ENCODE peak calls at places on chromosomes 12 and 14, in nine cellular contexts. One of them, this sample, is unnamed.

GRCh38 chr12:2306012-2306411 is 253.2 kb downstream of the CACNA1C start:
- DNase-seq in HFFc6: no peak
- DNase-seq in HAP-1: no peak
- DNase-seq in glutamatergic neuron: no peak
- DNase-seq in neural progenitor cell: peak
- DNase-seq in thoracic aorta: no peak
- DNase-seq in cardiac septum: no peak
- DNase-seq in erythroblast: no peak
- DNase-seq in neural crest cell: no peak
- DNase-seq in this sample: no peak

GRCh38 chr12:541676-542289 is 82.0 kb downstream of the B4GALNT3 start:
- DNase-seq in cardiac septum: no peak
- DNase-seq in HFFc6: no peak
- DNase-seq in neural progenitor cell: peak
- DNase-seq in glutamatergic neuron: no peak
- DNase-seq in neural crest cell: no peak
- DNase-seq in thoracic aorta: no peak
- DNase-seq in erythroblast: no peak
- DNase-seq in HAP-1: no peak
- DNase-seq in this sample: no peak

GRCh38 chr12:50419112-50419909 is 18.6 kb downstream of the LARP4 start:
- DNase-seq in HFFc6: no peak
- DNase-seq in thoracic aorta: no peak
- DNase-seq in glutamatergic neuron: no peak
- DNase-seq in HAP-1: no peak
- DNase-seq in cardiac septum: no peak
- DNase-seq in erythroblast: no peak
- DNase-seq in neural crest cell: no peak
- DNase-seq in neural progenitor cell: no peak
- DNase-seq in this sample: no peak

GRCh38 chr14:93970967-93971634 is 5.3 kb downstream of the ASB2 start:
- DNase-seq in neural progenitor cell: no peak
- DNase-seq in neural crest cell: no peak
- DNase-seq in cardiac septum: no peak
- DNase-seq in HAP-1: no peak
- DNase-seq in HFFc6: no peak
- DNase-seq in glutamatergic neuron: peak
- DNase-seq in thoracic aorta: no peak
- DNase-seq in erythroblast: no peak
- DNase-seq in this sample: no peak

GRCh38 chr14:96359959-96360358 is 3.2 kb downstream of the ATG2B start:
- DNase-seq in glutamatergic neuron: no peak
- DNase-seq in HFFc6: no peak
- DNase-seq in neural progenitor cell: no peak
- DNase-seq in cardiac septum: no peak
- DNase-seq in neural crest cell: no peak
- DNase-seq in thoracic aorta: no peak
- DNase-seq in HAP-1: no peak
- DNase-seq in erythroblast: no peak
- DNase-seq in this sample: no peak

GRCh38 chr14:53952533-53952932 is 4.1 kb downstream of the BMP4 start:
- DNase-seq in glutamatergic neuron: no peak
- DNase-seq in HAP-1: no peak
- DNase-seq in neural progenitor cell: peak
- DNase-seq in neural crest cell: no peak
- DNase-seq in thoracic aorta: no peak
- DNase-seq in erythroblast: no peak
- DNase-seq in cardiac septum: no peak
- DNase-seq in HFFc6: no peak
- DNase-seq in this sample: no peak

GRCh38 chr12:24111591-24111990 is 162.1 kb upstream of the SOX5 start:
- DNase-seq in thoracic aorta: no peak
- DNase-seq in HAP-1: no peak
- DNase-seq in HFFc6: no peak
- DNase-seq in cardiac septum: no peak
- DNase-seq in erythroblast: no peak
- DNase-seq in glutamatergic neuron: no peak
- DNase-seq in neural crest cell: no peak
- DNase-seq in neural progenitor cell: no peak
- DNase-seq in this sample: no peak

GRCh38 chr12:52149182-52149641 is 42.6 kb downstream of the KRT80 start:
- DNase-seq in HFFc6: no peak
- DNase-seq in neural progenitor cell: no peak
- DNase-seq in thoracic aorta: no peak
- DNase-seq in HAP-1: no peak
- DNase-seq in cardiac septum: no peak
- DNase-seq in erythroblast: no peak
- DNase-seq in glutamatergic neuron: no peak
- DNase-seq in neural crest cell: no peak
- DNase-seq in this sample: no peak

GRCh38 chr12:44015333-44015941 is 179.6 kb downstream of the TMEM117 start:
- DNase-seq in erythroblast: peak
- DNase-seq in HFFc6: peak
- DNase-seq in HAP-1: peak
- DNase-seq in cardiac septum: no peak
- DNase-seq in glutamatergic neuron: no peak
- DNase-seq in thoracic aorta: no peak
- DNase-seq in neural crest cell: no peak
- DNase-seq in neural progenitor cell: peak
- DNase-seq in this sample: no peak

GRCh38 chr14:29858299-29858698 is 69.3 kb downstream of the PRKD1 start:
- DNase-seq in glutamatergic neuron: no peak
- DNase-seq in erythroblast: no peak
- DNase-seq in HFFc6: no peak
- DNase-seq in cardiac septum: no peak
- DNase-seq in thoracic aorta: no peak
- DNase-seq in HAP-1: no peak
- DNase-seq in neural progenitor cell: no peak
- DNase-seq in neural crest cell: no peak
- DNase-seq in this sample: no peak

GRCh38 chr14:31937730-31938346 is 139.3 kb upstream of the ARHGAP5 start:
- DNase-seq in thoracic aorta: peak
- DNase-seq in HAP-1: no peak
- DNase-seq in cardiac septum: no peak
- DNase-seq in neural progenitor cell: no peak
- DNase-seq in HFFc6: peak
- DNase-seq in glutamatergic neuron: no peak
- DNase-seq in erythroblast: peak
- DNase-seq in neural crest cell: no peak
- DNase-seq in this sample: peak

GRCh38 chr12:55946553-55946952 is 15.6 kb downstream of the DGKA start:
- DNase-seq in erythroblast: no peak
- DNase-seq in glutamatergic neuron: no peak
- DNase-seq in cardiac septum: no peak
- DNase-seq in neural crest cell: no peak
- DNase-seq in neural progenitor cell: no peak
- DNase-seq in thoracic aorta: no peak
- DNase-seq in HAP-1: no peak
- DNase-seq in HFFc6: no peak
- DNase-seq in this sample: no peak

GRCh38 chr14:56294125-56294524 is 175.9 kb downstream of the PELI2 start:
- DNase-seq in neural progenitor cell: peak
- DNase-seq in HFFc6: no peak
- DNase-seq in neural crest cell: no peak
- DNase-seq in erythroblast: no peak
- DNase-seq in thoracic aorta: no peak
- DNase-seq in HAP-1: no peak
- DNase-seq in cardiac septum: no peak
- DNase-seq in glutamatergic neuron: no peak
- DNase-seq in this sample: no peak

GRCh38 chr12:2119266-2119665 is 66.5 kb downstream of the CACNA1C start:
- DNase-seq in neural crest cell: no peak
- DNase-seq in glutamatergic neuron: no peak
- DNase-seq in neural progenitor cell: no peak
- DNase-seq in HFFc6: no peak
- DNase-seq in erythroblast: no peak
- DNase-seq in HAP-1: no peak
- DNase-seq in cardiac septum: peak
- DNase-seq in thoracic aorta: no peak
- DNase-seq in this sample: no peak

GRCh38 chr12:57498571-57498970 is 10.7 kb downstream of the MARS1 start:
- DNase-seq in thoracic aorta: no peak
- DNase-seq in glutamatergic neuron: no peak
- DNase-seq in neural progenitor cell: no peak
- DNase-seq in erythroblast: no peak
- DNase-seq in HFFc6: no peak
- DNase-seq in HAP-1: peak
- DNase-seq in neural crest cell: no peak
- DNase-seq in cardiac septum: no peak
- DNase-seq in this sample: no peak

GRCh38 chr12:27802511-27802910 is 22.5 kb upstream of the MANSC4 start:
- DNase-seq in glutamatergic neuron: no peak
- DNase-seq in cardiac septum: no peak
- DNase-seq in thoracic aorta: no peak
- DNase-seq in HFFc6: no peak
- DNase-seq in erythroblast: no peak
- DNase-seq in neural crest cell: no peak
- DNase-seq in HAP-1: no peak
- DNase-seq in neural progenitor cell: no peak
- DNase-seq in this sample: no peak

GRCh38 chr14:93120522-93120921 is 4.8 kb upstream of the ITPK1 start:
- DNase-seq in HAP-1: no peak
- DNase-seq in glutamatergic neuron: no peak
- DNase-seq in neural crest cell: no peak
- DNase-seq in neural progenitor cell: no peak
- DNase-seq in thoracic aorta: no peak
- DNase-seq in HFFc6: no peak
- DNase-seq in cardiac septum: no peak
- DNase-seq in erythroblast: peak
- DNase-seq in this sample: no peak

GRCh38 chr12:109946505-109946904 is 46.4 kb downstream of the TCHP start:
- DNase-seq in neural crest cell: no peak
- DNase-seq in cardiac septum: no peak
- DNase-seq in thoracic aorta: no peak
- DNase-seq in HAP-1: no peak
- DNase-seq in neural progenitor cell: peak
- DNase-seq in glutamatergic neuron: no peak
- DNase-seq in HFFc6: no peak
- DNase-seq in erythroblast: no peak
- DNase-seq in this sample: no peak

GRCh38 chr12:100826323-100826722 is 31.7 kb downstream of the ANO4 start:
- DNase-seq in glutamatergic neuron: no peak
- DNase-seq in erythroblast: peak
- DNase-seq in cardiac septum: no peak
- DNase-seq in neural progenitor cell: peak
- DNase-seq in thoracic aorta: no peak
- DNase-seq in HFFc6: peak
- DNase-seq in neural crest cell: peak
- DNase-seq in HAP-1: peak
- DNase-seq in this sample: no peak

GRCh38 chr12:122243965-122244364 is 18.1 kb upstream of the DIABLO start:
- DNase-seq in glutamatergic neuron: no peak
- DNase-seq in neural progenitor cell: no peak
- DNase-seq in HFFc6: no peak
- DNase-seq in erythroblast: no peak
- DNase-seq in HAP-1: no peak
- DNase-seq in neural crest cell: no peak
- DNase-seq in cardiac septum: no peak
- DNase-seq in thoracic aorta: no peak
- DNase-seq in this sample: no peak

GRCh38 chr12:56687225-56688128 is 607 bp downstream of the PTGES3 start:
- DNase-seq in HAP-1: peak
- DNase-seq in neural progenitor cell: peak
- DNase-seq in erythroblast: peak
- DNase-seq in thoracic aorta: no peak
- DNase-seq in glutamatergic neuron: peak
- DNase-seq in neural crest cell: no peak
- DNase-seq in HFFc6: no peak
- DNase-seq in cardiac septum: peak
- DNase-seq in this sample: no peak

GRCh38 chr14:26123459-26123858 is 474.4 kb downstream of the NOVA1 start:
- DNase-seq in erythroblast: no peak
- DNase-seq in neural progenitor cell: no peak
- DNase-seq in thoracic aorta: no peak
- DNase-seq in cardiac septum: no peak
- DNase-seq in neural crest cell: no peak
- DNase-seq in HFFc6: no peak
- DNase-seq in glutamatergic neuron: no peak
- DNase-seq in HAP-1: no peak
- DNase-seq in this sample: no peak

This sample was measured in 8988T.